ENCODE peak calls at places on chromosomes 7 and 10, in eight cellular contexts. W is neural progenitor cell, A is endothelial cell, B is colonic mucosa, X is upper lobe of right lung, Y is fibroblast of lung, E is GM10248, U is progenitor cell of endocrine pancreas. T is an unnamed sample.

GRCh38 chr7:79513271-79513670 is 59.8 kb upstream of the MAGI2 start:
- DNase-seq in W (no peak), A (no peak), B (no peak), X (no peak), Y (no peak), E (no peak), U (no peak), T (no peak)

GRCh38 chr7:101137651-101138148 is 10.8 kb downstream of the SERPINE1 start:
- DNase-seq in W (no peak), A (no peak), B (no peak), X (no peak), Y (no peak), E (no peak), U (no peak), T (no peak)

GRCh38 chr7:1460757-1461639 is 1.7 kb upstream of the MICALL2 start:
- DNase-seq in W (peak), A (no peak), B (peak), X (peak), Y (peak), E (peak), U (no peak), T (peak)

GRCh38 chr10:129794056-129794455 is 170.0 kb downstream of the EBF3 start:
- DNase-seq in W (no peak), A (no peak), B (no peak), X (no peak), Y (no peak), E (no peak), U (no peak), T (no peak)

GRCh38 chr7:20556091-20556490 is 59.4 kb upstream of the ABCB5 start:
- DNase-seq in W (no peak), A (no peak), B (no peak), X (no peak), Y (no peak), E (no peak), U (no peak), T (no peak)

GRCh38 chr10:110274629-110275028 is 30.1 kb downstream of the SMNDC1 start:
- DNase-seq in W (no peak), A (no peak), B (no peak), X (no peak), Y (no peak), E (no peak), U (no peak), T (no peak)

GRCh38 chr7:98281757-98282652 is 519 bp downstream of the BRI3 start:
- DNase-seq in W (peak), A (peak), B (peak), X (peak), Y (no peak), E (no peak), U (no peak), T (peak)

GRCh38 chr10:112728118-112728963 is 221.7 kb upstream of the TCF7L2 start:
- DNase-seq in W (no peak), A (no peak), B (no peak), X (no peak), Y (no peak), E (no peak), U (no peak), T (no peak)

GRCh38 chr7:92748509-92748908 is 87.9 kb downstream of the CDK6 start:
- DNase-seq in W (no peak), A (no peak), B (no peak), X (no peak), Y (no peak), E (no peak), U (no peak), T (no peak)

GRCh38 chr7:105611856-105612775 is 30.8 kb upstream of the EFCAB10 start:
- DNase-seq in W (no peak), A (no peak), B (no peak), X (peak), Y (peak), E (no peak), U (no peak), T (peak)

GRCh38 chr7:23333671-23334246 is 34.6 kb downstream of the MALSU1 start:
- DNase-seq in W (no peak), A (no peak), B (no peak), X (no peak), Y (peak), E (no peak), U (no peak), T (no peak)

GRCh38 chr10:52740913-52741675 is 31.5 kb downstream of the MBL2 start:
- DNase-seq in W (peak), A (peak), B (peak), X (no peak), Y (peak), E (peak), U (peak), T (no peak)

GRCh38 chr7:816751-817671 is 15.3 kb upstream of the SUN1 start:
- DNase-seq in W (peak), A (no peak), B (peak), X (peak), Y (no peak), E (no peak), U (peak), T (peak)

GRCh38 chr7:115728518-115728917 is 302.0 kb downstream of the TFEC start:
- DNase-seq in W (peak), A (no peak), B (no peak), X (no peak), Y (no peak), E (no peak), U (no peak), T (no peak)

GRCh38 chr7:114414151-114415053 is at the start of gene FOXP2:
- DNase-seq in W (peak), A (no peak), B (peak), X (no peak), Y (peak), E (no peak), U (no peak), T (no peak)

GRCh38 chr10:109914966-109915365 is 8.3 kb downstream of the XPNPEP1 start:
- DNase-seq in W (no peak), A (no peak), B (peak), X (no peak), Y (peak), E (peak), U (no peak), T (no peak)

GRCh38 chr10:45373783-45374450 is at the start of gene ALOX5:
- DNase-seq in W (peak), A (peak), B (peak), X (peak), Y (no peak), E (peak), U (peak), T (no peak)

GRCh38 chr7:56007891-56008290 is 43.4 kb downstream of the PSPH start:
- DNase-seq in W (no peak), A (no peak), B (no peak), X (no peak), Y (no peak), E (no peak), U (no peak), T (no peak)

GRCh38 chr10:11951695-11952094 is 90.9 kb downstream of the UPF2 start:
- DNase-seq in W (no peak), A (no peak), B (no peak), X (no peak), Y (no peak), E (no peak), U (no peak), T (no peak)

GRCh38 chr7:95190515-95190914 is 133.8 kb downstream of the PON1 start:
- DNase-seq in W (no peak), A (no peak), B (no peak), X (no peak), Y (no peak), E (no peak), U (no peak), T (no peak)

GRCh38 chr7:133530682-133531081 is 277.8 kb downstream of the EXOC4 start:
- DNase-seq in W (no peak), A (no peak), B (no peak), X (no peak), Y (peak), E (no peak), U (no peak), T (no peak)

GRCh38 chr7:157707983-157708720 is 371.3 kb downstream of the DNAJB6 start:
- DNase-seq in W (no peak), A (no peak), B (no peak), X (peak), Y (no peak), E (no peak), U (no peak), T (peak)

GRCh38 chr10:86349474-86349873 is 17.1 kb downstream of the GRID1 start:
- DNase-seq in W (peak), A (peak), B (no peak), X (peak), Y (no peak), E (no peak), U (peak), T (no peak)

GRCh38 chr10:124717911-124718734 is 26.1 kb downstream of the FAM53B start:
- DNase-seq in W (no peak), A (no peak), B (no peak), X (peak), Y (no peak), E (peak), U (no peak), T (no peak)

GRCh38 chr10:43943825-43944360 is 295.2 kb upstream of the ZNF32 start:
- DNase-seq in W (no peak), A (no peak), B (no peak), X (peak), Y (no peak), E (no peak), U (no peak), T (no peak)

GRCh38 chr10:89122431-89123066 is 84.6 kb downstream of the CH25H start:
- DNase-seq in W (no peak), A (no peak), B (no peak), X (no peak), Y (peak), E (no peak), U (no peak), T (no peak)

GRCh38 chr10:48744587-48744986 is 59.9 kb downstream of the WDFY4 start:
- DNase-seq in W (no peak), A (no peak), B (no peak), X (no peak), Y (no peak), E (peak), U (no peak), T (no peak)

GRCh38 chr10:124005091-124005490 is 88.3 kb downstream of the CHST15 start:
- DNase-seq in W (no peak), A (no peak), B (no peak), X (peak), Y (no peak), E (no peak), U (no peak), T (peak)

GRCh38 chr10:12360461-12360860 is 11.1 kb downstream of the CAMK1D start:
- DNase-seq in W (no peak), A (no peak), B (no peak), X (no peak), Y (no peak), E (no peak), U (no peak), T (peak)

GRCh38 chr10:92110039-92110794 is 180.7 kb downstream of the CPEB3 start:
- DNase-seq in W (no peak), A (no peak), B (no peak), X (no peak), Y (peak), E (no peak), U (no peak), T (no peak)

DNA sequence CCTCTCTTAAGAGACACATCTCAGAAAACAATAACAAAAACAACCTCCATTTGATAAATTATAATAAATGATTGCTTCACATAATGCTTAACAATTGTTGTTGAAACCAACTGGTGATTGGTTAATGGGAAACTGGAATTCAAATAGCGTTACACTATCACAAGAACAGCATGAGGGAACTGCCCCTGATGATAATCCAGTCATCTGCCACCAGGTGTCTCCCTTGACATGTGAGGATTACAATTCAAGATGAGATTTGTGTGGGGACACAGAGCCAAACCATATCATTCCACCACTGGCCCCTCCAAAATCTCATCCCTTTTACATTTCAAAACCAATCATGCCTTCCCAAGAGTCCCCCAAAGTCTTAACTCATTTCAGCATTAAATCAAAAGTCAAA is 375.9 kb downstream of the BMPER start:
- DNase-seq in W (no peak), A (no peak), B (no peak), X (no peak), Y (no peak), E (no peak), U (no peak), T (no peak)
- TF ChIP-seq CTCF in W (peak), A (no peak), B (no peak), X (no peak), Y (no peak), E (no peak), U (no peak), T (no peak)

GRCh38 chr7:42045961-42046360 is 191.0 kb downstream of the GLI3 start:
- DNase-seq in W (no peak), A (no peak), B (no peak), X (no peak), Y (no peak), E (no peak), U (no peak), T (no peak)

DNA sequence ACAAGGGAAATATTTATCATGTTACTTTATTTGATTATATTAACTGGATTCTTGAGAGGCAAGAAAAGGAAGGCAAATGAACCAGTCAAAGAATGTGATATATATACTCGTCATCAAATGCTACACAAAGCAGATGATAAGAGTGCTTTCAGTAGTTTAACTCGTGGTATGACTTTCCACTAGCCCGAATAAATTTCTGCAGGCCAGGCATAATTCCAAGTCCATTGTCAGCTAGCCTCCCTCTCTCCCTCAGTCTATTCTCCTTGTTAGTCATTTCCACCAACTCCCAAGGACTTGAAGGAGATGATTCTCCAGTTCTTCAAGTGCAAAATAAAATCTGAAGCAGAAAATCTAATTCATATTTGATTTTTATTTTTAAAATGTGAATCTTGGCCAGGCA is 190.5 kb downstream of the GLI3 start:
- DNase-seq in W (no peak), A (no peak), B (no peak), X (no peak), Y (no peak), E (no peak), U (no peak), T (no peak)
- TF ChIP-seq CTCF in W (no peak), A (no peak), B (no peak), X (no peak), Y (no peak), E (no peak), U (no peak), T (no peak)

DNA sequence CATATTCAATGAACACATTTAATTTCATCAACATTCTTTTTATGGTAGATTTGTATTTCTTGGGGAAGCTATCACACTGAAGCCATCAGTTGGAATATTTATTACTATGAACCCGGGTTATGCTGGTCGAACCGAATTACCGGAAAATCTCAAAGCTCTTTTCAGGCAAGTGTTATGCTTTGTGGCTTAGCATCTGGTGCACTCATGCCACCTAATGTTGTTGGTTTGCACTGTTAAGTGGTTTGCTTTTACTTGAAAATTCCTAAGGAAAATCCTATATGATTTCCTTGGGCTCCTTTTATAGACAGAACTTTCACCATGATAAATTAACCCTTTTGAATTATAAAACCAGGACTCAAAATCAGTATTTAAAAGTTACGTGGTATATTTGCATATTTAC is 147.9 kb downstream of the DNAH11 start:
- DNase-seq in W (no peak), A (no peak), B (no peak), X (no peak), Y (peak), E (no peak), U (no peak), T (no peak)
- TF ChIP-seq CTCF in W (peak), A (no peak), B (no peak), X (no peak), Y (no peak), E (no peak), U (no peak), T (no peak)

DNA sequence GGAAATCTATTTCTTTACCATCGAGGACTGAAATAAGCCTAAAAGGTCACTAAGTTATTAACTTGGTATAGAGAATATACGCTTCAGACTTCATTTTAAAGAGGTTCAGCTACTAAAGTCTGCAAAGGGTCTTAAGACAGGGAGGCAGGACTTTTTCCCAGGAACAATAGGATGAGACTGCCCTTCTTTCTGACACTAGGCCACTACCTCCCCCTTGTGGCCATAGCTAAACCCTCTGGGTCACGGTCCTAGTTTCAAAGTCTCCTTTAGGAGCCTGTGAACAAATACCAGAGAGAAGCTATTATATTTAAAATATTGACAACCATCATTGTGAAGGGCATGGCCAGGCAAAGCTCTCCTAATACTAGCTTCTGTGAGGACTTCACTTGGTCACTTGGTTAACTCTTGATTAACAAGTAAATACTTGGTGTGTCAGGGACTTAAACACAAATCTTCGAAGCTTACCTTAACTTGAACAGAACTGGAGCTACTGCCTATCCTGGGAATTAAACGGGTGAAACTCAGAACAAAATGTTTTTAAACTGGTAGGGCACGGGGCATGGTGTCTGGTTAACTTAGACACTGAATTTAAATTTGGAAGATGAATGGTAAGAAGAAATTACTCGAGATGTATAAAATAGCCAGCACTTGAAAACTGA is 75.6 kb downstream of the CCDC6 start:
- DNase-seq in W (peak), A (peak), B (peak), X (no peak), Y (peak), E (no peak), U (peak), T (no peak)
- TF ChIP-seq CTCF in W (peak), A (peak), B (peak), X (peak), Y (peak), E (peak), U (peak), T (peak)

DNA sequence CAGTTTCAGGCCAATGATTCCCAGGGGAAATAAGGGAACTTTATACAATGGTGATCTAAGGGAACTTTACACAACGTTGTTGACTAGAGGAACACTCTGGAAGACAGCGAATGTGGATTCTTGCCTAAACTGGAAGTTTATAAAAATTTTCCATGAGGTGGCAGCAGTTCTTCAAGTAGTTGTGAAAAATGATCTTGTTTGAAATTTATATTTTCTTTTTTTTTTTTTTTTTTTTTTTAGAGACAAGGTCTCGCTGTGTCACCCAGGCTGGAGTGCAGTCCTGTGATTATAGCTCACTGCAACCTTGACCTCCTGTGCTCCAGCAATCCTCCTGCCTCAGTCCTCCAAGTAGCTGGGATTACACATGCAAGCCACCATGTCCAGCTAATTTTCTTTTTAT is 32.1 kb upstream of the GTF2I start:
- DNase-seq in W (no peak), A (no peak), B (no peak), X (no peak), Y (peak), E (no peak), U (no peak), T (no peak)
- TF ChIP-seq CTCF in W (no peak), A (no peak), B (no peak), X (peak), Y (no peak), E (no peak), U (no peak), T (no peak)

DNA sequence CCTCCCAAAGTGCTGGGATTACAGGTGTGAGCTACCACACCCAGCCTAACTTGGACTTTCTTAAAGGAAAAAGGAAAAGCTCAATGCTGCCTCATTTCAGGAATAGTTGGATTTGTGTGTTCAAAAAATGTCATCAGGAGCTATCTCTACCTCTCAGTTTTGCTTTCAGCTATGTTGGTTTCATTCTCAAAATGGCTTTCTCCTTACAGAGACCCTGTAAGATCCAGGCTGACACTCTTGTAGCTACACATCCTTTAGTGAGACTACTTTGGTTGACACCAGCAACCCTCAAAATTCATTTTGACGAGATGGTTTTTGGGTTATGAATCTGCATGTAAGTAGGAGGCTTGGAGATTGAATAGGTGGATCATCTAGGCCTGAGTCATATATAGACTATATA is 269.7 kb upstream of the SORCS1 start:
- DNase-seq in W (no peak), A (no peak), B (no peak), X (no peak), Y (no peak), E (no peak), U (no peak), T (no peak)
- TF ChIP-seq CTCF in W (no peak), A (no peak), B (no peak), X (no peak), Y (no peak), E (no peak), U (no peak), T (no peak)

DNA sequence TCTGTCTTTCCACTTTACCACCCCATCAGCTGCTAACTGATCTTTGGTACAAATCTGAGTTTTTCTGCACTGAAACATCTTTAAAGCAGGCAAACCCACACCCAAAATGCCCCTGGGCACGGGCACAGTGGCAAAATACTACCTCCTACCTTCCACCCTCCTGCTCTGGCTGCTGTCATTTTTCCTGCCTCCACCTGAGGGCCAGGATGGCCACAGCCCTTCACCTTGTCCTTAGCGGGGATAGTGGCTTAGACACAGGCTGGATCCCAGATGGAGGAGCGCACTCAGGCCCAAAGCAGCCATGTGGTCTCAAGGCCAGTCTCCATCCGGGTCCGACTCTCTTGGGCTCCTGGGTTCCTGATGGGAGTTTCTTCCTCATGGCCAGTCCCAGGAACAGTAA is 98.3 kb downstream of the HIF1AN start:
- DNase-seq in W (no peak), A (no peak), B (no peak), X (no peak), Y (no peak), E (no peak), U (no peak), T (no peak)
- TF ChIP-seq CTCF in W (no peak), A (no peak), B (no peak), X (no peak), Y (no peak), E (no peak), U (no peak), T (no peak)

T was measured in sigmoid colon.